ENCODE peak calls at places on chromosomes 6 and 20, in seven cellular contexts. M is brain microvascular endothelial cell, K is ELF-1, H is epithelial cell of prostate, Q is Right ventricle myocardium superior, S is iPS DF 6.9, N is COR-L47. A is an unnamed sample.

GRCh38 chr6:167328086-167328485 is 3.2 kb downstream of the TTLL2 start:
- DNase-seq in M (no peak), K (no peak), H (no peak), Q (no peak), S (no peak), N (no peak), A (no peak)

GRCh38 chr6:168165373-168165772 is 86.4 kb upstream of the FRMD1 start:
- DNase-seq in M (no peak), K (no peak), H (no peak), Q (no peak), S (no peak), N (no peak), A (no peak)

GRCh38 chr20:44407402-44408184 is 52.1 kb downstream of the HNF4A start:
- DNase-seq in M (peak; percentile 54), K (peak; percentile 53), H (peak; percentile 97), Q (no peak), S (no peak), N (no peak), A (peak; percentile 98)

GRCh38 chr20:41587523-41587922 is 30.7 kb downstream of the CHD6 start:
- DNase-seq in M (no peak), K (no peak), H (no peak), Q (no peak), S (no peak), N (no peak), A (no peak)

GRCh38 chr6:24666097-24666615 is 543 bp downstream of the TDP2 start:
- DNase-seq in M (peak; percentile 18), K (no peak), H (no peak), Q (peak; percentile 55), S (no peak), N (peak; percentile 56), A (peak; percentile 51)

GRCh38 chr20:58584881-58585752 is 66.0 kb upstream of the STX16 start:
- DNase-seq in M (no peak), K (peak; percentile 63), H (no peak), Q (no peak), S (no peak), N (no peak), A (no peak)

GRCh38 chr6:158816329-158816728 is 2.8 kb downstream of the EZR start:
- DNase-seq in M (no peak), K (no peak), H (no peak), Q (no peak), S (no peak), N (no peak), A (no peak)

GRCh38 chr6:36169023-36170007 is 27.2 kb upstream of the BRPF3 start:
- DNase-seq in M (no peak), K (no peak), H (no peak), Q (no peak), S (no peak), N (no peak), A (no peak)

GRCh38 chr6:75723382-75723781 is 25.7 kb upstream of the MYO6 start:
- DNase-seq in M (no peak), K (no peak), H (no peak), Q (no peak), S (no peak), N (no peak), A (no peak)

GRCh38 chr20:51345601-51346101 is 196.9 kb downstream of the NFATC2 start:
- DNase-seq in M (no peak), K (no peak), H (no peak), Q (no peak), S (no peak), N (no peak), A (peak; percentile 98)

GRCh38 chr20:2093200-2093781 is 8.3 kb upstream of the STK35 start:
- DNase-seq in M (no peak), K (no peak), H (no peak), Q (no peak), S (no peak), N (peak; percentile 34), A (peak; percentile 43)

GRCh38 chr6:10425973-10426780 is 11.3 kb upstream of the TFAP2A start:
- DNase-seq in M (no peak), K (peak; percentile 75), H (no peak), Q (no peak), S (no peak), N (no peak), A (no peak)

GRCh38 chr6:33620158-33620583 is 951 bp upstream of the ITPR3 start:
- DNase-seq in M (no peak), K (no peak), H (no peak), Q (peak; percentile 59), S (no peak), N (no peak), A (no peak)

GRCh38 chr6:156901309-156902019 is 124.3 kb downstream of the ARID1B start:
- DNase-seq in M (no peak), K (no peak), H (no peak), Q (no peak), S (no peak), N (no peak), A (no peak)

GRCh38 chr6:159961523-159961922 is 7.4 kb upstream of the IGF2R start:
- DNase-seq in M (no peak), K (no peak), H (peak; percentile 41), Q (no peak), S (no peak), N (no peak), A (no peak)

GRCh38 chr6:119891638-119892037 is 542.1 kb upstream of the MAN1A1 start:
- DNase-seq in M (no peak), K (no peak), H (no peak), Q (no peak), S (no peak), N (no peak), A (no peak)

GRCh38 chr6:168004945-168005344 is 7.5 kb downstream of the KIF25 start:
- DNase-seq in M (no peak), K (no peak), H (no peak), Q (no peak), S (no peak), N (no peak), A (no peak)

GRCh38 chr6:150333592-150333954 is 35.2 kb upstream of the IYD start:
- DNase-seq in M (no peak), K (no peak), H (no peak), Q (no peak), S (no peak), N (no peak), A (no peak)

GRCh38 chr6:15036690-15037245 is 209.1 kb upstream of the JARID2 start:
- DNase-seq in M (no peak), K (peak; percentile 61), H (no peak), Q (peak; percentile 88), S (no peak), N (peak; percentile 8), A (no peak)

GRCh38 chr6:50845499-50846108 is 26.9 kb downstream of the TFAP2B start:
- DNase-seq in M (no peak), K (peak; percentile 89), H (no peak), Q (no peak), S (no peak), N (no peak), A (no peak)

GRCh38 chr6:147579667-147580066 is 71.2 kb downstream of the SAMD5 start:
- DNase-seq in M (no peak), K (no peak), H (no peak), Q (no peak), S (no peak), N (no peak), A (no peak)

GRCh38 chr6:19450651-19451050 is 386.5 kb upstream of the ID4 start:
- DNase-seq in M (no peak), K (no peak), H (no peak), Q (no peak), S (no peak), N (no peak), A (no peak)

GRCh38 chr20:54980321-54980960 is 505.0 kb downstream of the DOK5 start:
- DNase-seq in M (no peak), K (peak; percentile 8), H (no peak), Q (no peak), S (no peak), N (peak; percentile 31), A (peak; percentile 14)

GRCh38 chr6:5838656-5839396 is 167.9 kb downstream of the NRN1 start:
- DNase-seq in M (no peak), K (no peak), H (no peak), Q (no peak), S (no peak), N (no peak), A (no peak)

GRCh38 chr6:32195902-32196681 is 3.6 kb upstream of the GPSM3 start:
- DNase-seq in M (peak; percentile 91), K (peak; percentile 91), H (no peak), Q (peak; percentile 95), S (no peak), N (peak; percentile 97), A (peak; percentile 44)

GRCh38 chr6:131231103-131231502 is 95.8 kb downstream of the AKAP7 start:
- DNase-seq in M (no peak), K (no peak), H (no peak), Q (no peak), S (no peak), N (no peak), A (peak; percentile 62)

GRCh38 chr20:24951536-24952047 is 2.5 kb downstream of the CST7 start:
- DNase-seq in M (no peak), K (no peak), H (no peak), Q (no peak), S (no peak), N (no peak), A (no peak)

GRCh38 chr6:72422126-72422680 is 199.7 kb upstream of the KCNQ5 start:
- DNase-seq in M (no peak), K (no peak), H (peak; percentile 51), Q (no peak), S (no peak), N (no peak), A (no peak)

GRCh38 chr6:53803081-53803860 is 8.5 kb downstream of the LRRC1 start:
- DNase-seq in M (peak; percentile 20), K (no peak), H (no peak), Q (no peak), S (no peak), N (no peak), A (no peak)

GRCh38 chr6:157368359-157369049 is 12.5 kb upstream of the ZDHHC14 start:
- DNase-seq in M (no peak), K (no peak), H (no peak), Q (no peak), S (no peak), N (no peak), A (no peak)

GRCh38 chr20:15555913-15556312 is 1017.3 kb downstream of the KIF16B start:
- DNase-seq in M (no peak), K (no peak), H (no peak), Q (no peak), S (no peak), N (no peak), A (no peak)

GRCh38 chr6:135402311-135402710 is 95.2 kb downstream of the AHI1 start:
- DNase-seq in M (no peak), K (no peak), H (no peak), Q (no peak), S (no peak), N (no peak), A (no peak)

GRCh38 chr20:51449498-51450220 is 92.9 kb downstream of the NFATC2 start:
- DNase-seq in M (no peak), K (no peak), H (no peak), Q (no peak), S (no peak), N (no peak), A (no peak)

A was measured in RWPE1.